ENCODE peak calls at places on chromosomes 13 and 19, in four cellular contexts. One of them, this sample, is unnamed.

GRCh38 chr13:77674802-77675201 is 22.7 kb upstream of the SLAIN1 start:
- DNase-seq in IMR-90: no peak
- DNase-seq in neuronal stem cell: no peak
- DNase-seq in mesendoderm: no peak
- DNase-seq in this sample: no peak

GRCh38 chr19:46967578-46968018 is 52.0 kb upstream of the NPAS1 start:
- DNase-seq in neuronal stem cell: no peak
- DNase-seq in IMR-90: no peak
- DNase-seq in mesendoderm: no peak
- DNase-seq in this sample: no peak

GRCh38 chr19:14147797-14148605 is 11.6 kb upstream of the ASF1B start:
- DNase-seq in neuronal stem cell: no peak
- DNase-seq in IMR-90: peak; percentile 57
- DNase-seq in mesendoderm: peak; percentile 63
- DNase-seq in this sample: peak; percentile 63

GRCh38 chr19:3899531-3900294 is 19.2 kb downstream of the ATCAY start:
- DNase-seq in mesendoderm: no peak
- DNase-seq in neuronal stem cell: no peak
- DNase-seq in IMR-90: no peak
- DNase-seq in this sample: no peak

GRCh38 chr13:74820809-74821208 is 661.2 kb downstream of the TBC1D4 start:
- DNase-seq in mesendoderm: peak; percentile 13
- DNase-seq in IMR-90: no peak
- DNase-seq in neuronal stem cell: no peak
- DNase-seq in this sample: peak; percentile 31

GRCh38 chr13:71046360-71047079 is 820.5 kb downstream of the DACH1 start:
- DNase-seq in mesendoderm: peak; percentile 14
- DNase-seq in neuronal stem cell: no peak
- DNase-seq in IMR-90: no peak
- DNase-seq in this sample: no peak

GRCh38 chr13:73481877-73482445 is 423.2 kb downstream of the KLF5 start:
- DNase-seq in IMR-90: no peak
- DNase-seq in mesendoderm: no peak
- DNase-seq in neuronal stem cell: no peak
- DNase-seq in this sample: no peak

GRCh38 chr19:34963531-34964406 is at the start of gene ZNF792:
- DNase-seq in IMR-90: peak; percentile 34
- DNase-seq in mesendoderm: peak; percentile 91
- DNase-seq in neuronal stem cell: peak; percentile 40
- DNase-seq in this sample: peak; percentile 82

GRCh38 chr13:22489771-22490170 is 691.0 kb upstream of the SGCG start:
- DNase-seq in IMR-90: no peak
- DNase-seq in mesendoderm: no peak
- DNase-seq in neuronal stem cell: no peak
- DNase-seq in this sample: no peak

GRCh38 chr13:79480954-79481684 is at the start of gene NDFIP2:
- DNase-seq in mesendoderm: peak; percentile 86
- DNase-seq in neuronal stem cell: peak; percentile 77
- DNase-seq in IMR-90: peak; percentile 80
- DNase-seq in this sample: peak; percentile 84

GRCh38 chr13:28550721-28551497 is 56.0 kb upstream of the FLT1 start:
- DNase-seq in neuronal stem cell: no peak
- DNase-seq in IMR-90: no peak
- DNase-seq in mesendoderm: no peak
- DNase-seq in this sample: no peak

GRCh38 chr13:60654405-60654804 is 257.4 kb downstream of the TDRD3 start:
- DNase-seq in IMR-90: no peak
- DNase-seq in mesendoderm: peak; percentile 30
- DNase-seq in neuronal stem cell: no peak
- DNase-seq in this sample: no peak

GRCh38 chr13:24127116-24127631 is 33.3 kb upstream of the SPATA13 start:
- DNase-seq in neuronal stem cell: no peak
- DNase-seq in mesendoderm: no peak
- DNase-seq in IMR-90: peak; percentile 43
- DNase-seq in this sample: no peak

GRCh38 chr13:50355797-50356196 is 340.6 kb downstream of the KCNRG start:
- DNase-seq in neuronal stem cell: no peak
- DNase-seq in IMR-90: no peak
- DNase-seq in mesendoderm: no peak
- DNase-seq in this sample: no peak

GRCh38 chr19:50417850-50418185 is 920 bp upstream of the SPIB start:
- DNase-seq in mesendoderm: no peak
- DNase-seq in neuronal stem cell: no peak
- DNase-seq in IMR-90: no peak
- DNase-seq in this sample: no peak

GRCh38 chr13:30113983-30114491 is 193.3 kb downstream of the KATNAL1 start:
- DNase-seq in mesendoderm: peak; percentile 49
- DNase-seq in neuronal stem cell: no peak
- DNase-seq in IMR-90: no peak
- DNase-seq in this sample: peak; percentile 32

GRCh38 chr13:24500977-24501376 is 11.6 kb downstream of the PARP4 start:
- DNase-seq in mesendoderm: no peak
- DNase-seq in IMR-90: peak; percentile 73
- DNase-seq in neuronal stem cell: no peak
- DNase-seq in this sample: no peak

GRCh38 chr19:13103961-13104847 is 1.5 kb upstream of the LYL1 start:
- DNase-seq in mesendoderm: peak; percentile 33
- DNase-seq in IMR-90: no peak
- DNase-seq in neuronal stem cell: no peak
- DNase-seq in this sample: peak; percentile 69

GRCh38 chr13:24168392-24168750 is 7.9 kb downstream of the SPATA13 start:
- DNase-seq in mesendoderm: no peak
- DNase-seq in neuronal stem cell: no peak
- DNase-seq in IMR-90: no peak
- DNase-seq in this sample: no peak

GRCh38 chr19:46610851-46611770 is 10.0 kb downstream of the CALM3 start:
- DNase-seq in neuronal stem cell: no peak
- DNase-seq in IMR-90: peak; percentile 36
- DNase-seq in mesendoderm: no peak
- DNase-seq in this sample: no peak

GRCh38 chr19:13085673-13086072 is 17.0 kb downstream of the LYL1 start:
- DNase-seq in neuronal stem cell: no peak
- DNase-seq in mesendoderm: no peak
- DNase-seq in IMR-90: no peak
- DNase-seq in this sample: no peak

GRCh38 chr13:79919109-79919508 is 421.8 kb downstream of the SPRY2 start:
- DNase-seq in neuronal stem cell: no peak
- DNase-seq in mesendoderm: no peak
- DNase-seq in IMR-90: no peak
- DNase-seq in this sample: no peak

GRCh38 chr19:48676887-48677286 is 4.1 kb upstream of the NTN5 start:
- DNase-seq in IMR-90: no peak
- DNase-seq in neuronal stem cell: no peak
- DNase-seq in mesendoderm: no peak
- DNase-seq in this sample: no peak

GRCh38 chr19:48678201-48678600 is 5.4 kb upstream of the NTN5 start:
- DNase-seq in neuronal stem cell: no peak
- DNase-seq in mesendoderm: no peak
- DNase-seq in IMR-90: no peak
- DNase-seq in this sample: no peak

GRCh38 chr19:48683349-48683748 is 10.5 kb upstream of the NTN5 start:
- DNase-seq in IMR-90: peak; percentile 19
- DNase-seq in neuronal stem cell: no peak
- DNase-seq in mesendoderm: no peak
- DNase-seq in this sample: no peak

GRCh38 chr19:48681127-48681470 is 8.3 kb upstream of the NTN5 start:
- DNase-seq in neuronal stem cell: no peak
- DNase-seq in IMR-90: peak; percentile 93
- DNase-seq in mesendoderm: no peak
- DNase-seq in this sample: no peak

DNA sequence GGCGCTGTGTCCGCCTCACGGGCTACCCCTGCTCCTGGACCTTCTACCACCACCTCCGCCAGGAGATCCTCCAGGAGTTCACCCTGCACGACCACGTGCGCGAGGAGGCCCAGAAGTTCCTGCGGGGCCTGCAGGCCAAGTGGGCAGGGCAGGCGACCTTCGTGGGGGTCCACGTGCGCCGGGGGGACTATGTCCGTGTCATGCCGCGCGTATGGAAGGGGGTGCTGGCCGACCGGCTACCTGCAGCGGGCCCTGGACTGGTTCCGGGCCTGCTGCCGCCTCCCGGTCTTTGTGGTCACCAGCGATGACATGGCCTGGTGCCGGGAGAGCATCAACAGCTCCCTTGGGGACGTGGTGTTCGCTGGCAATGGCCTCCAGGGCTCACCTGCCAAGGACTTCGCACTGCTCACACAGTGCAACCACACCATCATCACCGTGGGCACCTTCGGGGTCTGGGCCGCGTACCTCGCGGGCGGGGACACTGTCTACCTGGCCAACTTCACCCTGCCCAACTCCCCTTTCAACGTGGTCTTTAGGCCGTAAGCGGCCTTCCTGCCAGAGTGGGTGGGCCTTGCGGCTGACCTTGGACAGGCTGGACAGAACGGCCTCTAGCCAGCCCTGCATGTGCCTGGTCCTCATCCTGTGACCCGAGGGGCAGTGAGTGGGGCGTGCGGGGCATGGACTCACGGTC is 7.8 kb upstream of the NTN5 start:
- DNase-seq in IMR-90: no peak
- DNase-seq in neuronal stem cell: no peak
- DNase-seq in mesendoderm: no peak
- DNase-seq in this sample: no peak
- H4K8ac ChIP-seq in IMR-90: no peak overlapping the region
- H4K8ac ChIP-seq in neuronal stem cell: peak overlapping the region; percentile 1
- H4K8ac ChIP-seq in mesendoderm: no peak overlapping the region
- H4K8ac ChIP-seq in this sample: no peak overlapping the region

GRCh38 chr19:18794029-18794313 is 2.9 kb upstream of the COMP start:
- DNase-seq in mesendoderm: no peak
- DNase-seq in IMR-90: no peak
- DNase-seq in neuronal stem cell: no peak
- DNase-seq in this sample: no peak
- H3K27me3 ChIP-seq in mesendoderm: peaks cover 41% of the 10 kb centered on the region
- H3K27me3 ChIP-seq in IMR-90: peaks cover 69% of the 10 kb centered on the region
- H3K27me3 ChIP-seq in neuronal stem cell: peaks cover 65% of the 10 kb centered on the region
- H3K27me3 ChIP-seq in this sample: peaks cover 61% of the 10 kb centered on the region

GRCh38 chr19:40237791-40238190 is 11.3 kb upstream of the CCNP start:
- DNase-seq in IMR-90: no peak
- DNase-seq in mesendoderm: no peak
- DNase-seq in neuronal stem cell: no peak
- DNase-seq in this sample: no peak
- H3K18ac ChIP-seq in IMR-90: no peak overlapping the region
- H3K18ac ChIP-seq in mesendoderm: no peak overlapping the region
- H3K18ac ChIP-seq in neuronal stem cell: no peak overlapping the region
- H3K18ac ChIP-seq in this sample: no peak overlapping the region

GRCh38 chr13:32997399-32997798 is 18.8 kb upstream of the KL start:
- DNase-seq in mesendoderm: no peak
- DNase-seq in IMR-90: no peak
- DNase-seq in neuronal stem cell: no peak
- DNase-seq in this sample: no peak

GRCh38 chr13:32989331-32989730 is 26.9 kb upstream of the KL start:
- DNase-seq in neuronal stem cell: no peak
- DNase-seq in IMR-90: no peak
- DNase-seq in mesendoderm: no peak
- DNase-seq in this sample: no peak

GRCh38 chr13:32987462-32987861 is 28.8 kb upstream of the KL start:
- DNase-seq in neuronal stem cell: no peak
- DNase-seq in IMR-90: no peak
- DNase-seq in mesendoderm: no peak
- DNase-seq in this sample: no peak

GRCh38 chr13:32988588-32989256 is 27.5 kb upstream of the KL start:
- DNase-seq in IMR-90: no peak
- DNase-seq in mesendoderm: no peak
- DNase-seq in neuronal stem cell: no peak
- DNase-seq in this sample: no peak

DNA sequence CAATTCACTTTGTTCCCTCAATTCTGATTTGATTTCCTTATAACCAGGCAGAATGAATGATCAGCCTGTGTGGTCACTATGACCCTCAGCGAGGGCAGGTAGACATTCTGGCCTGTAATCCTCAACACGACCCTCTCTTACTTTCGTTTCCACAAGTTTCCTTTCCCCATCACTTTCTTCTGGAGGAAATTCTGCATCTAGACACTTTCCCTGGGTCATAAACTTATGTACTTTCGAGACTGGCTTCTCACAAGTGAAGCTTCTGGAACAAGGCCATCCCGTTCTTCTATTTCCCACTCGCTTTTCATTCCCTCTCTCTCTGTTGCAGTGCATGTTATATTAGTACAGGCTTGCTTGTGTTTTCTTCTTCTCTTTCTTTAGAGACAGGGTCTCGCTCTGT is 23.1 kb upstream of the KL start:
- DNase-seq in mesendoderm: no peak
- DNase-seq in IMR-90: no peak
- DNase-seq in neuronal stem cell: no peak
- DNase-seq in this sample: no peak
- H4K8ac ChIP-seq in mesendoderm: no peak overlapping the region
- H4K8ac ChIP-seq in IMR-90: no peak overlapping the region
- H4K8ac ChIP-seq in neuronal stem cell: no peak overlapping the region
- H4K8ac ChIP-seq in this sample: no peak overlapping the region

This sample was measured in H9.